ENCODE peak calls at places on chromosomes 2 and 18, in four cellular contexts. One of them, this sample, is unnamed.

GRCh38 chr2:108637304-108637669 is 82.0 kb upstream of the RANBP2 start:
- DNase-seq in skeletal muscle cell: peak; percentile 69
- DNase-seq in ACHN: peak; percentile 51
- DNase-seq in NCI-H1092: no peak
- DNase-seq in this sample: peak; percentile 59

GRCh38 chr2:63862802-63863201 is 21.1 kb downstream of the UGP2 start:
- DNase-seq in skeletal muscle cell: no peak
- DNase-seq in ACHN: peak; percentile 32
- DNase-seq in NCI-H1092: no peak
- DNase-seq in this sample: peak; percentile 45

GRCh38 chr18:57624988-57625387 is 3.4 kb upstream of the NARS1 start:
- DNase-seq in skeletal muscle cell: no peak
- DNase-seq in ACHN: peak; percentile 23
- DNase-seq in NCI-H1092: no peak
- DNase-seq in this sample: peak; percentile 31

GRCh38 chr2:96839288-96839874 is 4.4 kb downstream of the ANKRD23 start:
- DNase-seq in skeletal muscle cell: no peak
- DNase-seq in ACHN: no peak
- DNase-seq in NCI-H1092: no peak
- DNase-seq in this sample: no peak

GRCh38 chr2:38215993-38216392 is 140.0 kb upstream of the CYP1B1 start:
- DNase-seq in skeletal muscle cell: peak; percentile 62
- DNase-seq in ACHN: no peak
- DNase-seq in NCI-H1092: no peak
- DNase-seq in this sample: no peak

GRCh38 chr2:197073270-197073669 is 146.8 kb upstream of the PGAP1 start:
- DNase-seq in skeletal muscle cell: no peak
- DNase-seq in ACHN: no peak
- DNase-seq in NCI-H1092: no peak
- DNase-seq in this sample: no peak

GRCh38 chr2:146130290-146130689 is 1610.4 kb upstream of the ZEB2 start:
- DNase-seq in skeletal muscle cell: no peak
- DNase-seq in ACHN: no peak
- DNase-seq in NCI-H1092: no peak
- DNase-seq in this sample: no peak

GRCh38 chr2:128309341-128310093 is 9.2 kb downstream of the HS6ST1 start:
- DNase-seq in skeletal muscle cell: no peak
- DNase-seq in ACHN: no peak
- DNase-seq in NCI-H1092: peak; percentile 72
- DNase-seq in this sample: peak; percentile 30

GRCh38 chr2:205646680-205647079 is 35.6 kb upstream of the NRP2 start:
- DNase-seq in skeletal muscle cell: no peak
- DNase-seq in ACHN: no peak
- DNase-seq in NCI-H1092: no peak
- DNase-seq in this sample: no peak

GRCh38 chr2:233443511-233444183 is 89.4 kb downstream of the DGKD start:
- DNase-seq in skeletal muscle cell: no peak
- DNase-seq in ACHN: peak; percentile 81
- DNase-seq in NCI-H1092: peak; percentile 23
- DNase-seq in this sample: peak; percentile 40

GRCh38 chr2:187358531-187358930 is 89.5 kb downstream of the CALCRL start:
- DNase-seq in skeletal muscle cell: no peak
- DNase-seq in ACHN: no peak
- DNase-seq in NCI-H1092: no peak
- DNase-seq in this sample: no peak

GRCh38 chr2:20925265-20925889 is 102.5 kb upstream of the LDAH start:
- DNase-seq in skeletal muscle cell: no peak
- DNase-seq in ACHN: peak; percentile 39
- DNase-seq in NCI-H1092: no peak
- DNase-seq in this sample: peak; percentile 16

GRCh38 chr18:42798606-42799005 is 316.9 kb downstream of the RIT2 start:
- DNase-seq in skeletal muscle cell: no peak
- DNase-seq in ACHN: no peak
- DNase-seq in NCI-H1092: no peak
- DNase-seq in this sample: no peak

This sample was measured in Caki2.